ENCODE peak calls at places on chromosomes 16 and 17, in five cellular contexts. Y is left lung, T is aorta, M is PC-9, O is suprapubic skin. C is an unnamed sample.

GRCh38 chr17:72462396-72462795 is 341.6 kb downstream of the SOX9 start:
- DNase-seq in T (no peak), Y (no peak), M (no peak), O (no peak), C (no peak)

GRCh38 chr16:396605-397004 is 394 bp upstream of the NME4 start:
- DNase-seq in M (no peak), Y (no peak), T (no peak), O (no peak), C (peak)

GRCh38 chr17:64457156-64457555 is 8.2 kb downstream of the MILR1 start:
- DNase-seq in Y (no peak), M (no peak), T (no peak), O (no peak), C (no peak)

GRCh38 chr17:80263253-80264047 is 2.8 kb downstream of the RNF213 start:
- DNase-seq in M (no peak), Y (peak), T (peak), O (peak), C (peak)

GRCh38 chr17:64051153-64051552 is 30.7 kb upstream of the ICAM2 start:
- DNase-seq in O (no peak), T (no peak), M (no peak), Y (no peak), C (no peak)

GRCh38 chr17:77328823-77329740 is 188.3 kb downstream of the SEC14L1 start:
- DNase-seq in Y (peak), M (no peak), T (no peak), O (peak), C (peak)

GRCh38 chr17:57485566-57485865 is 229.2 kb downstream of the MSI2 start:
- DNase-seq in T (no peak), Y (no peak), O (no peak), M (peak), C (no peak)

GRCh38 chr17:81481011-81481799 is 31.4 kb downstream of the ACTG1 start:
- DNase-seq in M (no peak), O (no peak), T (peak), Y (no peak), C (peak)

GRCh38 chr17:17321356-17322025 is 18.3 kb downstream of the NT5M start:
- DNase-seq in Y (no peak), T (no peak), O (no peak), M (no peak), C (peak)

GRCh38 chr17:57900991-57901743 is 51.3 kb upstream of the MRPS23 start:
- DNase-seq in M (peak), Y (no peak), O (no peak), T (no peak), C (no peak)

GRCh38 chr17:954431-955164 is 25.0 kb downstream of the NXN start:
- DNase-seq in O (no peak), T (no peak), M (no peak), Y (no peak), C (peak)

GRCh38 chr16:27735031-27735430 is 185.1 kb downstream of the KATNIP start:
- DNase-seq in O (no peak), Y (peak), M (no peak), T (no peak), C (no peak)

GRCh38 chr17:36002631-36003030 is 1.3 kb upstream of the CCL15 start:
- DNase-seq in O (no peak), T (no peak), Y (no peak), M (no peak), C (no peak)

DNA sequence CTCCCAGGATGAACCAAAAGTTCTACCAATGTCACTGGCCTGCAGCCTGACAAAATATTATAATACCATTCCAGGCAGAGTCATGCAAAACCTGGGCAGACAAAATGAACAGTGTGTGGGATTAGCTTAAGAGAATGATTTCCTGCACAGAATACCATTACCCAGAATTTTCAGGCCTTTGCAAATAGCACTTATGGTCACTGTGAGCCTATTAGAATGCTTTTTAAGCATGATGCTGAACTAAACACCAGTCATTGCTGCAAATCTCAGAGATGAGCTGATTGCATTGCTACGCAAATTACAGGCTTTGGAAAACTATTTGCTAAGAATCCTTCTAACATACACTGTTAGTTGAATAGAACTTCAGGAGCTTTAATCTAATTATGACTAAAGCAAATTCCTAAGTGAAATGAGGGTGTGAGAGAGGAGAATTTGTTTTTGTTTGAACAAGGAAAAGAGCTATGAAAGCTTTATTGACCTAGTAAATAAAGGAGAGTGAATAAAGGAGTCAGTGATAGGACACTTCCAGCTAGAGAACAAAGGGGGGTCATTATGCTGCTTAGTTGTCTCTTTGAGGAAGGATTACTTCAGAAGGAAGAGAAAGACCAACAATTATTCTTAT is 398.8 kb downstream of the HS3ST3B1 start:
- DNase-seq in O (no peak), M (no peak), Y (no peak), T (no peak), C (no peak)
- H3K27ac ChIP-seq in O (no peak), M (no peak), Y (no peak), T (no peak), C (no peak)

GRCh38 chr17:60107526-60108257 is 29.0 kb upstream of the HEATR6 start:
- DNase-seq in O (no peak), Y (no peak), T (no peak), M (no peak), C (no peak)
- H3K27ac ChIP-seq in O (no peak), Y (no peak), T (no peak), M (no peak), C (no peak)

DNA sequence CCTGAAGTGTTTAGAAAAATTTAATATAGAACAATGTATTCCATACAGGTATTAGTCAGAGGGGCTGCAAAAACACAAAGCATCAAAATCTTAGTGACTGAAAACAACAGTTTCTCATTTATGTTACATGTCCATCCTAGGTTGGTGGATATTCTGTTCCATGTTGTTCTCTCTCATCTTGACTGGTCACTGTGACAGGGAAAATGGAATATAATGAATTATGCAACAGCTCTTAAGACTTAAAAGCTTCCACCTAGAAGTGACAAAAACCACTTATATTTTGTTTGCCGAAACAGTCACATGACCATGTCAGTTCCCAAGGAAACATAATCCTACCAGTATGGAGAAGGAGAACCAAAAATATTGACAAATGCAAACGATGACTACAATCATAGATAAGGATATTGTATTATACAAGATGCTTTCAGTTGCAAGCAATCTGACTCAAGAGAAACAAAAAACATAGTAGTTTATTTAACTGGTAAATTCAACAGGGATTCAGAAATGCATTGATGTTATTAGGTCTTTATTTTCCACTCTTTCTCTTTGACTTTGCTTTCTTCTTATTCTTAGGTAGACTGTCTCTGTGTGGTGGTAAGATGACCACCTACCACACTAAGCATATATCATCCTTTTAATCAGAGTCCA is 103.9 kb downstream of the SSH2 start:
- DNase-seq in T (no peak), Y (no peak), M (no peak), O (no peak), C (no peak)
- H3K27ac ChIP-seq in T (no peak), Y (peak), M (peak), O (no peak), C (no peak)

GRCh38 chr16:15790458-15790857 is 66.4 kb downstream of the MYH11 start:
- DNase-seq in O (no peak), T (no peak), Y (no peak), M (no peak), C (no peak)
- H3K27ac ChIP-seq in O (no peak), T (peak), Y (no peak), M (no peak), C (no peak)

DNA sequence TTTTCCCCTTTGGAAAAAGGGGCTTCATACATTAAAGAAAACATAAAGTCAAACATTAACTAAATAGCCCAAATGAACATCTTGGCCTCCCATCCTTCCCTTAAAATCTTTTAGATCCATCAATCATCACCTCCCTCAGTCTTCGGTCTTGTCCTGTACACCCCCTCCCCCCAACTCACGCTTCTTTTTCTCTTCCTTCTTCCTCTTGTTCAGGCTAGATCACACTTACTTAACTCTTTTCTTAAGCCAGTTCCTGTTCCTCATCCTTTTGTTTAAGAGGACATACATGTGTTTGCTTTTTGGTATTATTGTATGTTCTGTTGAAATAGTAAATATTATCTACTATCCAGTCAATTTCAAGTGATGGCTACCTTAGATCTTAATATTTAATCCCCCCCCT is 5.5 kb downstream of the MFSD6L start:
- DNase-seq in O (no peak), Y (no peak), T (no peak), M (no peak), C (no peak)
- H3K27ac ChIP-seq in O (no peak), Y (peak), T (no peak), M (no peak), C (no peak)

DNA sequence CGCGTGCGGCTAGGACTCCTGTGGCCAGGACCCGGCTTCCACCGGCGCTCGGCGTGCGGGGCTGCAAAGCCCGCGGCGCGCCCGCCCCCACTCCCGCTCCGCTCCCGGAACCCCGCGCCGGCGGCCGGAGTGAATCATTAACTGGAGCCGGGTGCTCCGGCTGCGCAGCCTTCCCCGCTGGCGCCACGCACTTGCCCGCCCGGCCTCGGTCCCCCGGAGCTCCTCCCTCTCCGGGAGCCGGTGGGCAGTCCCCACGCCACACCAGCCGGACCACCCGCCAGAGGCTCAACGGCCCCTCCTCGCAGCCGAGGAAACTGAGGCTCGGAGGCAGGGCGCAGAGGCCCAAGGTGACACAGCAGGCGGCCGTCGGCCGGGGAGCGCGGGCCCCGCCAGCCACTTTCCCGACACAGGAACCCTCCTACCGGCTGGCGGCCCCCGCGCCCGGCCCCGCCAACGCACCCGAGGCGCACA is 580 bp downstream of the BCAR1 start:
- DNase-seq in Y (peak), T (peak), O (no peak), M (no peak), C (peak)
- H3K27ac ChIP-seq in Y (peak), T (peak), O (peak), M (peak), C (peak)

C was measured in kidney.